ENCODE peak calls at places on chromosomes 6 and 20, in four cellular contexts. B, D, S and L are unnamed samples.

GRCh38 chr6:142960098-142960497 is 15.1 kb upstream of the HIVEP2 start:
- DNase-seq in B (no peak), D (no peak), S (no peak), L (no peak)

GRCh38 chr6:37696220-37696840 is 1.4 kb downstream of the MDGA1 start:
- DNase-seq in B (peak), D (no peak), S (no peak), L (peak)

GRCh38 chr6:66628917-66629316 is 921.9 kb upstream of the EYS start:
- DNase-seq in B (peak), D (no peak), S (no peak), L (no peak)

GRCh38 chr6:63764318-63764916 is 128.8 kb downstream of the PHF3 start:
- DNase-seq in B (peak), D (no peak), S (peak), L (no peak)

GRCh38 chr20:50561379-50562078 is 51.3 kb downstream of the PTPN1 start:
- DNase-seq in B (peak), D (no peak), S (no peak), L (peak)

GRCh38 chr20:58146761-58147160 is 81.7 kb downstream of the ANKRD60 start:
- DNase-seq in B (no peak), D (no peak), S (no peak), L (peak)

GRCh38 chr6:3079700-3080099 is 11.4 kb downstream of the RIPK1 start:
- DNase-seq in B (no peak), D (no peak), S (no peak), L (no peak)

GRCh38 chr20:32301719-32302506 is 24.5 kb downstream of the KIF3B start:
- DNase-seq in B (no peak), D (no peak), S (no peak), L (no peak)

GRCh38 chr6:128554302-128554701 is 33.9 kb upstream of the PTPRK start:
- DNase-seq in B (peak), D (no peak), S (peak), L (no peak)

GRCh38 chr20:23835716-23836115 is 9.2 kb upstream of the CST2 start:
- DNase-seq in B (no peak), D (no peak), S (no peak), L (no peak)

GRCh38 chr6:37131104-37131959 is 38.6 kb upstream of the PIM1 start:
- DNase-seq in B (no peak), D (no peak), S (peak), L (peak)